ENCODE peak calls at places on chromosomes 5 and 9, in eight cellular contexts. H is non-pigmented ciliary epithelial cell; Q is iPS-NIHi11; K is C1 segment of cervical spinal cord; U is DMS 273 treated with DMSO at 0.1 percent for 48 hours; B is Calu3; F is stimulated activated CD4-positive, alpha-beta T cell treated with anti-CD3 and anti-CD28 coated beads, Interleukin-1b, Interleukin-23, amount 100 ng/mL, for 48 hours; C is GM04504. Z is an unnamed sample.
A peak's percentile ranks its signal among the peaks of the same experiment; 100 is the strongest.

GRCh38 chr5:146675700-146676099 is 159.7 kb upstream of the GPR151 start:
- DNase-seq in C (no peak), H (no peak), F (no peak), U (no peak), B (no peak), K (no peak), Q (no peak), Z (no peak)

GRCh38 chr5:8839361-8840055 is 706.4 kb downstream of the SEMA5A start:
- DNase-seq in Q (no peak), H (no peak), B (no peak), C (no peak), F (no peak), K (no peak), U (no peak), Z (no peak)

GRCh38 chr5:127254729-127255284 is 35.8 kb upstream of the MEGF10 start:
- DNase-seq in F (no peak), B (peak; percentile 21), H (peak; percentile 65), Q (no peak), U (no peak), C (no peak), K (no peak), Z (no peak)

GRCh38 chr9:131402073-131402472 is 8.2 kb downstream of the PRRC2B start:
- DNase-seq in U (peak; percentile 31), Q (no peak), C (no peak), K (no peak), B (no peak), F (no peak), H (no peak), Z (no peak)

GRCh38 chr5:44774279-44774880 is 34.4 kb upstream of the MRPS30 start:
- DNase-seq in C (peak; percentile 24), B (no peak), U (peak; percentile 20), H (peak; percentile 22), F (no peak), K (no peak), Q (peak; percentile 30), Z (no peak)

GRCh38 chr5:35374584-35374983 is 144.3 kb upstream of the PRLR start:
- DNase-seq in C (no peak), H (no peak), U (no peak), K (no peak), B (no peak), Q (no peak), F (no peak), Z (no peak)

GRCh38 chr5:68374770-68375518 is 159.4 kb downstream of the PIK3R1 start:
- DNase-seq in K (no peak), F (no peak), H (no peak), C (peak; percentile 27), U (no peak), Q (no peak), B (no peak), Z (no peak)

GRCh38 chr5:90135979-90136378 is 273.6 kb downstream of the CETN3 start:
- DNase-seq in U (no peak), C (no peak), F (no peak), K (no peak), Q (peak; percentile 46), H (no peak), B (peak; percentile 26), Z (no peak)

GRCh38 chr5:143213231-143213850 is 190.1 kb downstream of the NR3C1 start:
- DNase-seq in Q (no peak), F (no peak), B (no peak), C (peak; percentile 68), U (no peak), H (no peak), K (no peak), Z (no peak)

GRCh38 chr9:38227656-38228055 is 158.6 kb upstream of the SHB start:
- DNase-seq in F (peak; percentile 3), Q (no peak), U (no peak), B (no peak), C (no peak), H (no peak), K (no peak), Z (no peak)